ENCODE peak calls at places on chromosomes 7 and 10, in seven cellular contexts. H is GM23338, T is lung, E is kidney, O is astrocyte, C is mucosa of descending colon, S is tibial artery. J is an unnamed sample.

GRCh38 chr7:100406767-100407166 is 21.7 kb downstream of the ZCWPW1 start:
- DNase-seq in S (no peak), O (peak), E (no peak), C (no peak), T (no peak), H (no peak), J (no peak)

GRCh38 chr10:33143160-33143728 is 185.2 kb upstream of the ITGB1 start:
- DNase-seq in H (no peak), E (no peak), S (no peak), C (no peak), T (no peak), O (peak), J (no peak)

GRCh38 chr7:144821069-144821468 is 14.8 kb downstream of the TPK1 start:
- DNase-seq in C (no peak), T (no peak), E (no peak), H (no peak), O (no peak), S (no peak), J (no peak)

GRCh38 chr7:2471396-2471795 is 4.8 kb downstream of the GRIFIN start:
- DNase-seq in T (no peak), E (peak), O (no peak), S (no peak), H (peak), C (no peak), J (no peak)

GRCh38 chr7:74483402-74484336 is 30.0 kb downstream of the GTF2IRD1 start:
- DNase-seq in E (peak), S (no peak), O (peak), T (no peak), C (no peak), H (no peak), J (no peak)

GRCh38 chr7:2810682-2811471 is 33.2 kb downstream of the GNA12 start:
- DNase-seq in E (no peak), C (no peak), S (no peak), O (no peak), H (peak), T (no peak), J (no peak)

GRCh38 chr7:133077394-133077793 is 4.5 kb downstream of the CHCHD3 start:
- DNase-seq in S (no peak), C (no peak), E (no peak), T (no peak), H (no peak), O (no peak), J (no peak)

GRCh38 chr7:138865843-138866242 is 67.8 kb upstream of the ATP6V0A4 start:
- DNase-seq in H (peak), E (no peak), S (no peak), O (no peak), C (no peak), T (no peak), J (no peak)

GRCh38 chr10:96613565-96613964 is 26.8 kb upstream of the TM9SF3 start:
- DNase-seq in T (no peak), O (no peak), H (no peak), E (no peak), C (no peak), S (no peak), J (no peak)

GRCh38 chr10:96130326-96130758 is 245 bp downstream of the ZNF518A start:
- DNase-seq in H (peak), O (peak), T (peak), E (peak), C (peak), S (peak), J (peak)

GRCh38 chr10:33556581-33556980 is 222.1 kb upstream of the NRP1 start:
- DNase-seq in C (no peak), S (no peak), O (no peak), E (no peak), H (no peak), T (no peak), J (no peak)

GRCh38 chr10:69253171-69253570 is 25.1 kb upstream of the HK1 start:
- DNase-seq in H (no peak), S (no peak), C (no peak), T (no peak), E (no peak), O (no peak), J (no peak)

GRCh38 chr7:128170461-128170860 is 70.6 kb upstream of the LEP start:
- DNase-seq in C (no peak), S (no peak), E (no peak), H (no peak), O (no peak), T (no peak), J (no peak)

GRCh38 chr10:75508239-75508813 is 76.9 kb downstream of the LRMDA start:
- DNase-seq in T (no peak), O (peak), H (no peak), S (no peak), C (no peak), E (no peak), J (no peak)

GRCh38 chr10:122363311-122363710 is 11.2 kb upstream of the PLEKHA1 start:
- DNase-seq in C (no peak), E (no peak), S (no peak), T (no peak), H (no peak), O (no peak), J (no peak)

GRCh38 chr10:71339796-71340589 is 20.9 kb downstream of the SLC29A3 start:
- DNase-seq in H (no peak), C (no peak), T (no peak), O (no peak), E (no peak), S (no peak), J (no peak)

DNA sequence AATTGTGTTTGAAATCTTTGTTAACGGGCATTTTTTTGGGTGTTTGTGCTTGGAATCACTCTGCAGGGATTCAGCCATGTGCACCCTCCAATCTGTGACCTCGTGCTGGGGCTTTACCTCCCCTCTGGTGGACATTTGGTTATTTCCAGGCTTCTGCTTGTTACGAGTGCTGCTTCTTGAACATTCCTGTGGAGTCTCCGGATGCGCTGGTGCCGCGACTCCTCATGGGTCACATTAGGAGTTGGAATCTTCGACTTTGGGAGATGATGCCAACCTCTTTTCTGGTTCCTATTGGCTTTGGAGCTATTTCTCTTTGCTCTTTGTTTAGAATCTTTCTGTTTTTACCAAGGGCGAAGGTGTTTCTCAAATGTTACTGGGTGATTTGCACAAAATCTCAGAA is 10.1 kb upstream of the DPYSL4 start:
- DNase-seq in T (no peak), C (no peak), S (no peak), O (no peak), E (no peak), H (no peak), J (no peak)
- TF ChIP-seq CTCF in T (no peak), C (no peak), S (no peak), O (no peak), E (no peak), H (no peak), J (no peak)

DNA sequence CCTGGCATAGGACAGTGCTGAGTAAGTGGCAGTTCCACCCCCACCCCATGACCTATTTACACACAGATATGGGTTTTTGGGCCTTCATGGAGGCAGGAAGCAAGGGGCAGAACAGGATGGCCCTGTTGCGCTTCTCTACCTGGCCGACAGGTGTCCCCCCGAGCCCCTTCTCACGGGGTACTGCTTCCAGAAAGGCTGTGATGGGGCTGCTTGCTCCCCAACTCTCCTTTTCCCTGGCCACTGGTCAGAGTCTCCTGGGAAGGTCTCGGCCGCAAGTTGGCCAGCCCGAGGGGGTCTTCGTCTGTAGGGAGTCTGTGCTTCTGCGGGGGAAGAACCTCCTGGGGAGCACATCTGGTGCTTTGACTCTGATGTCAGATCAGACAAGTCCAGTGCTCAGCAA is 139.8 kb upstream of the TNS3 start:
- DNase-seq in O (no peak), T (no peak), E (no peak), S (no peak), C (no peak), H (peak), J (no peak)
- H3K4me3 ChIP-seq in O (no peak), T (no peak), E (no peak), S (no peak), C (no peak), H (no peak), J (no peak)

GRCh38 chr7:20834656-20835055 is 48.0 kb upstream of the SP8 start:
- DNase-seq in S (no peak), H (peak), O (no peak), C (no peak), T (no peak), E (no peak), J (no peak)
- TF ChIP-seq CTCF in S (no peak), H (peak), O (peak), C (no peak), T (no peak), E (no peak), J (peak)

DNA sequence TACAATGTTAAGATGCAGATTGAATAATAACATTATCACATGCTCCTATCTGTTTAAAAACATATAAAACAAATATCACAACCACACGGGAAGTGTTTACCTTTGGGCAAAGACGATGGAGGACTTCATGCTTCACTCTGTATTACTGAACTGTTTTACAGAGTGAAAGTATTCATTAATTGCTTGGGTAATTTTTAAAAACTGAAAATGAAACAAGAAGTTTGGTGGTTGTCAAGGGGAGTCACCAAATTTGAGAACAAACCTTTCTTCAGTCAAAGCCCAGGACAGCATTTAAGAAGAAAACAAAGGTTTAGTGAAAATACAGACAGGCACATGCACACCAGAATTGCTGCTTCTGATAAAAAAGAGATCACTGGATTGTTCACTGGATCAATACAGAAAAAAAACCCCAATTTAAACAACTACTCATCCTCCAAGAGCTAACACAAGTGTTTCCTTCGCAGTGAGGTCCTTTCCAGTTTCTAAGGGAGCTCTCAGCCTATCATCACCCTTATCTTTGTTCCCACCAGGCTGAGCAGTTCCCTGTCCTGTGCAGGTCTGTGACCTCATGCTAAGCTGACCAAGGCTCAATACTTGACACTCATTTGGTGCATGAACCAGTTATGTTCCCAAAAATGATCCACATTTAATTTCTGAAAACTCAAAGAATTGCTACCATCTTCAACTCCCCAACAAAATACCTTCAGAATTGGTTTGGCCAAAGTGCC is 8.8 kb downstream of the PARP12 start:
- DNase-seq in O (no peak), C (no peak), S (no peak), T (no peak), H (no peak), E (no peak), J (no peak)
- H3K4me3 ChIP-seq in O (no peak), C (no peak), S (no peak), T (no peak), H (no peak), E (no peak), J (no peak)

DNA sequence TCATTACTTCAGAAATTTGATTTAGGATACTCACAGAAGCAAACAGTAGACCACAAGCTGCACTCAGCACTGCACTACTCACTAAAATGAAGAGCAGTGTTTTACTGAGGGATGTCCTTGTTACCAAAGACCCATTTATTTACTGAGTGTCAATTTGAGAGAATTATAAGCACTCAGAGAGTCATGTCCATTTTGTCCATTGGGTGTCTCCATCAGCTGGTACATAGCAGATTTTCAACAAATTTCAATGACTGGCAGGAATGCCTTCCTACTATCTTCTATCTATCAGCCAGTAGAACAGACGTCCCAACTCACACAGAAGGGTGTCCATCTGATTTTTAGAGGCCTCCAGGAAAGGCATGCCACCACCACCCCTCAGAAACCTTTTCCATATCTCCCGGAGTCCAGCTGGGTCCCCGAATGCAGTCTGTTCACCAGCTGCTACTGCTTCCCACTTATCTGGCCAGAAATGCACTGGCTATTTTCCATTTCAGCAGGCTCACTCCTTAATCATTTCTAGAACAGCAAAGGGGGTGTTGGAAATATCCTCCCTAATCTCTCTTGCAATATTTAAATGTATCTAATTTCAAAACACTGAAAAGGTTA is 1164.2 kb upstream of the CELF2 start:
- DNase-seq in C (no peak), O (no peak), S (no peak), H (no peak), T (no peak), E (no peak), J (no peak)
- TF ChIP-seq CTCF in C (no peak), O (no peak), S (peak), H (no peak), T (no peak), E (no peak), J (no peak)

GRCh38 chr10:24256619-24257018 is 47.7 kb downstream of the KIAA1217 start:
- DNase-seq in O (peak), S (no peak), T (no peak), C (no peak), E (no peak), H (no peak), J (no peak)
- H3K4me3 ChIP-seq in O (no peak), S (no peak), T (no peak), C (no peak), E (no peak), H (no peak), J (no peak)

J was measured in GM12864.